ENCODE peak calls at places on chromosomes 7 and 10, in ten cellular contexts. M, F, G, I, S, W, K, L, O and Z are unnamed samples.

GRCh38 chr10:69352569-69353264 is 64.0 kb downstream of the TACR2 start:
- DNase-seq in M (no peak), F (no peak), G (no peak), I (no peak), S (no peak), W (no peak), K (no peak), L (no peak), O (peak; percentile 72), Z (no peak)

GRCh38 chr10:72328045-72328828 is 26.5 kb downstream of the DNAJB12 start:
- DNase-seq in M (no peak), F (no peak), G (no peak), I (peak; percentile 74), S (peak; percentile 91), W (peak; percentile 92), K (peak; percentile 80), L (no peak), O (peak; percentile 83), Z (no peak)

GRCh38 chr7:140640727-140641531 is at the start of gene DENND2A:
- DNase-seq in M (no peak), F (no peak), G (peak; percentile 61), I (peak; percentile 88), S (peak; percentile 73), W (peak; percentile 93), K (peak; percentile 82), L (peak; percentile 13), O (peak; percentile 69), Z (no peak)

GRCh38 chr7:130943336-130943901 is 209.4 kb upstream of the KLF14 start:
- DNase-seq in M (peak; percentile 71), F (no peak), G (no peak), I (no peak), S (no peak), W (no peak), K (no peak), L (no peak), O (peak; percentile 76), Z (no peak)

GRCh38 chr7:96211954-96212353 is 109.9 kb downstream of the SLC25A13 start:
- DNase-seq in M (no peak), F (peak; percentile 13), G (no peak), I (no peak), S (no peak), W (no peak), K (no peak), L (no peak), O (no peak), Z (no peak)

GRCh38 chr10:57786850-57787750 is 480.6 kb downstream of the IPMK start:
- DNase-seq in M (no peak), F (no peak), G (no peak), I (no peak), S (no peak), W (no peak), K (no peak), L (no peak), O (no peak), Z (no peak)

GRCh38 chr7:8817448-8818036 is 384.1 kb downstream of the NXPH1 start:
- DNase-seq in M (no peak), F (peak; percentile 38), G (no peak), I (no peak), S (no peak), W (no peak), K (no peak), L (no peak), O (no peak), Z (no peak)

GRCh38 chr7:70580161-70580560 is 551.8 kb upstream of the GALNT17 start:
- DNase-seq in M (no peak), F (no peak), G (no peak), I (no peak), S (no peak), W (no peak), K (no peak), L (no peak), O (no peak), Z (no peak)

GRCh38 chr10:131093346-131093745 is 218.2 kb downstream of the TCERG1L start:
- DNase-seq in M (no peak), F (no peak), G (peak; percentile 20), I (no peak), S (no peak), W (no peak), K (no peak), L (no peak), O (no peak), Z (no peak)

GRCh38 chr10:103265712-103266329 is 11.1 kb upstream of the INA start:
- DNase-seq in M (peak; percentile 59), F (peak; percentile 39), G (no peak), I (no peak), S (no peak), W (no peak), K (no peak), L (peak; percentile 31), O (peak; percentile 83), Z (no peak)

GRCh38 chr10:125057158-125058001 is 103.0 kb downstream of the CTBP2 start:
- DNase-seq in M (peak; percentile 56), F (peak; percentile 93), G (no peak), I (peak; percentile 91), S (peak; percentile 84), W (peak; percentile 95), K (peak; percentile 93), L (no peak), O (peak; percentile 96), Z (peak; percentile 74)

GRCh38 chr7:156470399-156471320 is 169.9 kb upstream of the RNF32 start:
- DNase-seq in M (no peak), F (no peak), G (no peak), I (no peak), S (no peak), W (peak; percentile 70), K (no peak), L (no peak), O (no peak), Z (no peak)

GRCh38 chr10:69093933-69094332 is 6.0 kb downstream of the SRGN start:
- DNase-seq in M (peak; percentile 14), F (no peak), G (no peak), I (no peak), S (no peak), W (no peak), K (no peak), L (no peak), O (peak; percentile 68), Z (no peak)

GRCh38 chr7:108234281-108234680 is 104.1 kb upstream of the LAMB4 start:
- DNase-seq in M (peak; percentile 44), F (no peak), G (no peak), I (no peak), S (no peak), W (no peak), K (no peak), L (no peak), O (no peak), Z (no peak)

GRCh38 chr7:122010116-122010515 is 133.9 kb downstream of the AASS start:
- DNase-seq in M (no peak), F (no peak), G (no peak), I (no peak), S (no peak), W (no peak), K (no peak), L (no peak), O (no peak), Z (no peak)

GRCh38 chr7:122018032-122018431 is 126.0 kb downstream of the AASS start:
- DNase-seq in M (no peak), F (no peak), G (no peak), I (no peak), S (no peak), W (no peak), K (no peak), L (no peak), O (no peak), Z (no peak)

GRCh38 chr7:122013070-122013469 is 131.0 kb downstream of the AASS start:
- DNase-seq in M (peak; percentile 19), F (no peak), G (no peak), I (no peak), S (no peak), W (no peak), K (no peak), L (no peak), O (no peak), Z (no peak)

DNA sequence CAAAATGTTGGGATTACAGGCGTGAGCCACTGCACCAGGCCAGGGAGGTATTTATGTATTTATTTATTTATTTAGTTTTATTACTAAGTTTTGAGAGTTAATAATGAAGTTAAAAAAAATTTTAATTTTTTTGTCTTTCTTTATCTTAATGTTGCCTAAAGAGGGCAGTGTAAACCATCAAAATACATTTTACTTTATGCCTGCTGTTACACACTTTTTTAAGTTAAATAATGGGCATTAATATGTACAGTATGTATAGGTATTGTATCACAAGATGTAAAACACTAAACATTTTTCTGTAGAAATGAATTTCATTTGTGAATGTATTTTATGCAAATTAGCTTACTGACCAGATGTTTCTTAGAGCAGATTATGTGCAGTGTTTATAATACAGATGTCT is 129.4 kb downstream of the AASS start:
- DNase-seq in M (no peak), F (no peak), G (no peak), I (no peak), S (no peak), W (no peak), K (no peak), L (no peak), O (peak; percentile 11), Z (no peak)
- TF ChIP-seq CTCF in M (no peak), F (no peak), G (no peak), I (no peak), S (no peak), W (no peak), K (no peak), L (no peak), O (peak; percentile 23), Z (peak; percentile 9)

GRCh38 chr7:157875230-157876179 is 538.7 kb downstream of the DNAJB6 start:
- DNase-seq in M (no peak), F (no peak), G (no peak), I (no peak), S (no peak), W (no peak), K (no peak), L (peak; percentile 52), O (no peak), Z (no peak)
- H3K4me3 ChIP-seq in M (no peak overlapping the region), F (no peak overlapping the region), G (no peak overlapping the region), I (no peak overlapping the region), S (no peak overlapping the region), W (no peak overlapping the region), K (peak overlapping the region; percentile 7), L (peak overlapping the region; percentile 16), O (no peak overlapping the region), Z (no peak overlapping the region)

DNA sequence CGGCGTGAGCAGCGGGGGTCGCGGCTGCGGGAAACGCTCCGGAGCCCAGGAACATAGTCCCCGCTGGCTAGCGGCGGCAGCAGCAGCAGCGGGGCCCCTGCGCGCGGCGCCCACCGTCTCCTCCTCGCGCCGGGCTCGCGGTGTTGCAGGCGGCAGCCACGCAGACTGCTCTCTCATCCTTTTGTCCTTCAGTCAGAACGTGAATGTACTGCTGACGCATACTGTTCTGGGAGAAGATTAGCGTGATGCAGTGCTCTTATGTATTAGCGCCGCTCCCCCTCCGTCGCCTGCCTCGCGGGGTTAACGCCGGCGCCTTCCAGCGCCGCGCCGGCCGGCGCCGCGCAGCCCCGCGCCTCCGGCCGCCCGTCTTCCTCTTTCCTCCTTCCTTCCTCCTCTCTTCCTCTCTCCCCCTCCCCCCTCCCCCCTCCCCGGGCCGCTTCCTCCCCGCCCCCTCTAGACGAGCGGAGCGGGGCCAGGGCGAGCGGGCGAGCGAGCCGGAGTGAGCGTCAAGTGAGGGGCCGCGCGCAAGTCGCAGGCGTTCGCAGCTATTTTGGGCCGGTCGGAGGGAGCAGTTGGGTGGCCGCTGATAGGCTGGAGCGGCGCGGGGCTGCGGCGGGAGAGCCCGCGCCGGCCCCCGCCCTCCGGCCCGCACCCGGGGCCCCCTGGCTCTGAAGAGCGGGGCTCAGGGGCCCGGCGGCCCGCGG is 816 bp upstream of the LRRC4 start:
- DNase-seq in M (peak; percentile 83), F (peak; percentile 88), G (peak; percentile 64), I (peak; percentile 72), S (no peak), W (no peak), K (no peak), L (peak; percentile 48), O (peak; percentile 86), Z (peak; percentile 74)
- TF ChIP-seq CTCF in M (peak; percentile 20), F (peak; percentile 24), G (peak; percentile 31), I (no peak), S (no peak), W (no peak), K (peak; percentile 21), L (no peak), O (peak; percentile 23), Z (peak; percentile 21)

GRCh38 chr7:134910214-134910890 is 76.0 kb upstream of the AGBL3 start:
- DNase-seq in M (no peak), F (no peak), G (no peak), I (no peak), S (no peak), W (no peak), K (no peak), L (no peak), O (no peak), Z (no peak)
- H3K4me3 ChIP-seq in M (no peak overlapping the region), F (no peak overlapping the region), G (no peak overlapping the region), I (no peak overlapping the region), S (no peak overlapping the region), W (no peak overlapping the region), K (no peak overlapping the region), L (no peak overlapping the region), O (no peak overlapping the region), Z (no peak overlapping the region)